ENCODE peak calls at places on chromosomes 16 and 17, in seven cellular contexts. F is tibial artery, G is lower lobe of right lung, S is uterus, B is mucosa of descending colon, C is GM06990, Z is sigmoid colon. X is an unnamed sample.

GRCh38 chr16:69523571-69523970 is 42.2 kb upstream of the NFAT5 start:
- DNase-seq in G (no peak), B (peak; percentile 77), S (no peak), C (no peak), F (no peak), Z (no peak), X (no peak)

GRCh38 chr17:4276514-4276913 is 12.7 kb upstream of the ANKFY1 start:
- DNase-seq in G (no peak), F (no peak), B (no peak), Z (no peak), C (no peak), S (no peak), X (no peak)

GRCh38 chr17:2797632-2798031 is 1.4 kb downstream of the RAP1GAP2 start:
- DNase-seq in Z (no peak), G (no peak), B (peak; percentile 87), C (no peak), S (no peak), F (no peak), X (no peak)

GRCh38 chr16:13957197-13958078 is 37.5 kb downstream of the ERCC4 start:
- DNase-seq in S (peak; percentile 83), F (peak; percentile 87), Z (peak; percentile 90), G (peak; percentile 78), C (peak; percentile 61), B (peak; percentile 58), X (peak; percentile 78)

GRCh38 chr17:27630607-27631408 is at the start of gene LGALS9:
- DNase-seq in S (no peak), F (no peak), C (peak; percentile 57), Z (no peak), B (peak; percentile 82), G (no peak), X (peak; percentile 81)

GRCh38 chr17:56881685-56882295 is 32.1 kb downstream of the TRIM25 start:
- DNase-seq in S (no peak), G (no peak), F (no peak), Z (no peak), C (no peak), B (no peak), X (no peak)

GRCh38 chr17:61698244-61698643 is 107.2 kb upstream of the NACA2 start:
- DNase-seq in S (no peak), G (no peak), C (no peak), B (no peak), F (no peak), Z (no peak), X (no peak)

GRCh38 chr17:7438050-7438614 is 1.2 kb upstream of the FGF11 start:
- DNase-seq in B (peak; percentile 75), G (peak; percentile 86), F (peak; percentile 64), C (peak; percentile 42), Z (no peak), S (peak; percentile 50), X (peak; percentile 39)

GRCh38 chr17:7797976-7798375 is 36.0 kb upstream of the KDM6B start:
- DNase-seq in G (no peak), F (no peak), B (no peak), Z (no peak), S (no peak), C (no peak), X (no peak)

GRCh38 chr17:58302919-58303551 is 22.3 kb upstream of the MPO start:
- DNase-seq in C (no peak), S (no peak), F (peak; percentile 15), B (no peak), Z (peak; percentile 20), G (no peak), X (no peak)

GRCh38 chr16:2843526-2843925 is 13.4 kb downstream of the ZG16B start:
- DNase-seq in F (no peak), B (no peak), G (no peak), S (no peak), Z (no peak), C (no peak), X (no peak)

GRCh38 chr16:2840914-2841313 is 10.8 kb downstream of the ZG16B start:
- DNase-seq in B (no peak), S (no peak), Z (peak; percentile 48), F (no peak), C (no peak), G (peak; percentile 37), X (no peak)

GRCh38 chr16:2842340-2843000 is 12.4 kb downstream of the ZG16B start:
- DNase-seq in C (peak; percentile 66), B (peak; percentile 65), S (no peak), F (no peak), G (peak; percentile 67), Z (peak; percentile 69), X (peak; percentile 86)

GRCh38 chr16:2839650-2840450 is 9.7 kb downstream of the ZG16B start:
- DNase-seq in S (no peak), F (no peak), C (no peak), Z (peak; percentile 50), B (no peak), G (peak; percentile 27), X (no peak)

DNA sequence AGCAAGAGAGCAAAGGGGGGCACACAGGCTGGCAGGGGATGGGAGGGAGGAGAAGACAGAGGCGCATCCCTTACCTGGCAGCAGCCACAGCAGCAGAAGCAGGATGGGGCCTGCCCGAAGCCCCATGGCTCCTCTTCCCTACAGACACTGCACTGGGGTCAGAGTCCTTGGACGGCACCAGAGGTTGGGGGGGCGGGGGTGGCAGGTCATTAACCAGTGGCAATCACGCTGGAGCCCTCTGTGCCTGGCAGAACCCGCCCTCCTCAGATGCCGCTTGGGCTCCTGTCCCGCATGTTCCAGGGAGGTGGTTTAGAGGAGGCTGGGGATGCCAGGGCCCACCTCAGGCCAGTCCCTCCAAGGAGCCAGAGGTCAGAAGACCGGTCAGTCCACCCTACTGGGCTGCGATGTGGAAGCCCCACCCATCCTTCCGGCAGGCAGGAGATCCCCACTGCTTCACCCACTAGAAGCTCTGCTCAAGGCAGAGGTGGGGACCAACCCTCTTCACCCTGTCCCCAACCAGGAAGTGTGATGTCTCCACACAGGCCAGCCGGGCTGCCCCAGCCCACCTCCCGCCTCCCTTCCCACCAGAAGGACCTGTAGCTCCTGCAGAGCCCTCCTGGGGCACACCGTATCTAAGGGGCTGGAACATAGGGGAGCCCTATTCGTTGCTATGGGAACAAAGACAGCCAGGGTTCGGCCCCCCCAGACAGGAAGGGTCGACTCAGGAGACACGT is 11.7 kb downstream of the ZG16B start:
- DNase-seq in G (peak; percentile 36), B (peak; percentile 27), F (peak; percentile 12), S (no peak), Z (peak; percentile 58), C (no peak), X (peak; percentile 22)
- H3K4me3 ChIP-seq in G (peak overlapping the region; percentile 10), B (no peak overlapping the region), F (no peak overlapping the region), S (no peak overlapping the region), Z (peak overlapping the region; percentile 30), C (no peak overlapping the region), X (peak overlapping the region; percentile 42)

GRCh38 chr17:8799001-8799850 is at the start of gene MFSD6L:
- DNase-seq in S (no peak), C (no peak), Z (no peak), F (no peak), B (peak; percentile 89), G (peak; percentile 69), X (peak; percentile 4)
- TF ChIP-seq CTCF in S (no peak), C (no peak), Z (no peak), F (no peak), B (no peak), G (no peak), X (no peak)

GRCh38 chr17:78774956-78775571 is 7.0 kb downstream of the CYTH1 start:
- DNase-seq in G (no peak), S (no peak), Z (peak; percentile 51), C (peak; percentile 79), F (no peak), B (no peak), X (peak; percentile 88)

GRCh38 chr17:78774456-78774855 is 7.6 kb downstream of the CYTH1 start:
- DNase-seq in B (no peak), Z (peak; percentile 50), F (no peak), G (no peak), C (no peak), S (no peak), X (peak; percentile 49)

GRCh38 chr17:78767806-78768205 is 14.3 kb downstream of the CYTH1 start:
- DNase-seq in S (no peak), Z (no peak), G (no peak), C (no peak), F (no peak), B (no peak), X (no peak)

GRCh38 chr17:78769200-78769773 is 12.8 kb downstream of the CYTH1 start:
- DNase-seq in C (no peak), F (no peak), Z (no peak), B (no peak), S (no peak), G (no peak), X (peak; percentile 41)

DNA sequence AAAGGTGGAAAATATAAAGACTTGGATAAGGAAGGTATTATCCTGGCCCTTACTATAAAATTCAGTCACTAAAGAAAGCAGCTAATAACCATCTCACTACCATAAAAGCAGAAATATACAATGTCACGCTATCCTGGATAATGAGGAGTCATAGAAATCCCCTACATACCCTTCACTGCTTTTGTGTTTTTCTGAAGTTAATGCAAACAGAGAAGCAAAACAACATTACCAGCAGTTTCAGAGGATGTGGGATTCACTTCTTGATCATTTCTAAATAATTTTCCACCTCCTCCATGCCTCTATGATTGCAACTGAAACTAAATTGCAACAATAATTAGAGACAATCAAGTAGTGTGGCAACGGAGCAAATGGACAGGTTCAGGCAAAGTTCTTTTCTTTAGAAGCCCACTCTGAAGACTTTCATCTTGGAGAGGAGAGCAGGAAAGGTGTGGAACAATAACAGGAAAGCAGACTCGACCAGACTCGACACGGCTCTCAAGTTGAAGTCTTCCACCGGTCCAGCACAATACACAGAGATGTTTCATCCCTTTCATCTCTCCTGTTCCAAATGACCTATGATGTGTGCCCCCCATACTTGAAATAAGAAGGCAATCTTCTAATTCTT is 10.2 kb downstream of the CYTH1 start:
- DNase-seq in G (no peak), B (no peak), Z (peak; percentile 7), S (no peak), F (no peak), C (peak; percentile 78), X (peak; percentile 79)
- H3K4me3 ChIP-seq in G (peak overlapping the region; percentile 8), B (no peak overlapping the region), Z (no peak overlapping the region), S (no peak overlapping the region), F (no peak overlapping the region), C (peak overlapping the region; percentile 7), X (peak overlapping the region; percentile 50)

DNA sequence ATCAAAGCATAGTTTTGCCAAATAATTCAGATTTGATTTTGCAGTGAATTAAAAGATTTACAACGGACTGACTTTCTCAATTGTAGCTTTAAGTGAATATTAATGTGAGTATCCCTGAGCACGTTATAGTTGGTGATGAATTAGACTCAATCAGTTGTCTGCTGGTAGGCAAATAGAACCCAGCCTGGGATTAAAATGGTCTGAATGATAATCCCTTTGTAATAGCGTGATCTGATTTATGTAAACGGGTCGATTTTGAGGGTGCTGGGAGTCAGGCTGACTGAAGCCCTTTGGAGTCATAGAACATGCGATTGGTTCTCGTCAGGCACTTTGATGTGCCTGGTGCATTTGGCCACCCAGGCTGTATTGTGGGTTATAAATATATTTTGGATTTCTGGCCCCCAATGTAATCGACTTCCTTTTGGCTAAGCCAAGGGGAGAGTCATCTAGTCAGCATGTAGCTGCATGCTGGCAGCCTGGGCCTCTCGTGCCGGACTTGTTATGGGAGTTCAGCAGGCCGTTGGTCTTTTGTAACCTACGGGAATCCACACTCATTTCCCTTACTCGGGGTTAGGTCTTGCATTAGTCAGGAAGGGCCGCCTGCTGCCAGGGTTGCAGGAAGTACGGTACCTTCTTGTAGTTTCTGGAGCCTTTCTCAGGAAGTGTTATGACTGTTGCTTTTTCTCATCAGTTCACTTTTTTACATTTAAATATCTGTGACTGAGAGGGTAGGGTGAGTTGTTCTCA is 5.4 kb downstream of the PGS1 start:
- DNase-seq in B (peak; percentile 54), Z (peak; percentile 93), G (peak; percentile 90), S (peak; percentile 83), C (peak; percentile 48), F (peak; percentile 94), X (peak; percentile 95)
- TF ChIP-seq CTCF in B (no peak), Z (no peak), G (no peak), S (no peak), C (no peak), F (no peak), X (no peak)